ENCODE peak calls at places on chromosome 15, in four cellular contexts. One of them, this sample, is unnamed.

GRCh38 chr15:60324706-60325438 is 72.9 kb downstream of the ANXA2 start:
- DNase-seq in A549: no peak
- DNase-seq in IMR-90: no peak
- DNase-seq in CD4-positive, alpha-beta memory T cell: no peak
- DNase-seq in this sample: no peak

GRCh38 chr15:70869346-70869745 is 15.4 kb upstream of the LARP6 start:
- DNase-seq in CD4-positive, alpha-beta memory T cell: no peak
- DNase-seq in IMR-90: no peak
- DNase-seq in A549: no peak
- DNase-seq in this sample: no peak

GRCh38 chr15:73323956-73324355 is 44.8 kb downstream of the HCN4 start:
- DNase-seq in A549: no peak
- DNase-seq in IMR-90: no peak
- DNase-seq in CD4-positive, alpha-beta memory T cell: no peak
- DNase-seq in this sample: no peak

GRCh38 chr15:52803543-52804306 is 13.6 kb upstream of the ONECUT1 start:
- DNase-seq in CD4-positive, alpha-beta memory T cell: no peak
- DNase-seq in IMR-90: no peak
- DNase-seq in A549: no peak
- DNase-seq in this sample: no peak

GRCh38 chr15:58748040-58748786 is 1.3 kb downstream of the ADAM10 start:
- DNase-seq in IMR-90: no peak
- DNase-seq in CD4-positive, alpha-beta memory T cell: peak; percentile 46
- DNase-seq in A549: no peak
- DNase-seq in this sample: no peak

GRCh38 chr15:78065284-78065872 is 12.1 kb downstream of the TBC1D2B start:
- DNase-seq in IMR-90: peak; percentile 99
- DNase-seq in A549: no peak
- DNase-seq in CD4-positive, alpha-beta memory T cell: peak; percentile 24
- DNase-seq in this sample: peak; percentile 98

GRCh38 chr15:27232876-27233275 is 261.9 kb downstream of the GABRG3 start:
- DNase-seq in CD4-positive, alpha-beta memory T cell: no peak
- DNase-seq in A549: no peak
- DNase-seq in IMR-90: no peak
- DNase-seq in this sample: no peak

GRCh38 chr15:83107841-83108181 is 366 bp downstream of the TM6SF1 start:
- DNase-seq in A549: no peak
- DNase-seq in IMR-90: no peak
- DNase-seq in CD4-positive, alpha-beta memory T cell: no peak
- DNase-seq in this sample: no peak

GRCh38 chr15:59191855-59192237 is 14.8 kb upstream of the LDHAL6B start:
- DNase-seq in CD4-positive, alpha-beta memory T cell: no peak
- DNase-seq in IMR-90: peak; percentile 96
- DNase-seq in A549: peak; percentile 80
- DNase-seq in this sample: peak; percentile 95

GRCh38 chr15:57920916-57921315 is 144.6 kb downstream of the ALDH1A2 start:
- DNase-seq in A549: no peak
- DNase-seq in CD4-positive, alpha-beta memory T cell: no peak
- DNase-seq in IMR-90: no peak
- DNase-seq in this sample: peak; percentile 22

GRCh38 chr15:79418693-79419279 is 13.3 kb upstream of the MINAR1 start:
- DNase-seq in CD4-positive, alpha-beta memory T cell: no peak
- DNase-seq in A549: no peak
- DNase-seq in IMR-90: no peak
- DNase-seq in this sample: no peak

GRCh38 chr15:34721802-34722795 is 32.7 kb downstream of the GJD2 start:
- DNase-seq in A549: peak; percentile 14
- DNase-seq in CD4-positive, alpha-beta memory T cell: no peak
- DNase-seq in IMR-90: peak; percentile 40
- DNase-seq in this sample: peak; percentile 49

GRCh38 chr15:48795901-48796300 is 15.0 kb downstream of the CEP152 start:
- DNase-seq in IMR-90: no peak
- DNase-seq in A549: no peak
- DNase-seq in CD4-positive, alpha-beta memory T cell: no peak
- DNase-seq in this sample: no peak

GRCh38 chr15:48796930-48797329 is 13.9 kb downstream of the CEP152 start:
- DNase-seq in CD4-positive, alpha-beta memory T cell: no peak
- DNase-seq in IMR-90: peak; percentile 90
- DNase-seq in A549: no peak
- DNase-seq in this sample: peak; percentile 40

GRCh38 chr15:48798319-48798718 is 12.6 kb downstream of the CEP152 start:
- DNase-seq in IMR-90: no peak
- DNase-seq in CD4-positive, alpha-beta memory T cell: no peak
- DNase-seq in A549: no peak
- DNase-seq in this sample: no peak

GRCh38 chr15:48796521-48796920 is 14.3 kb downstream of the CEP152 start:
- DNase-seq in CD4-positive, alpha-beta memory T cell: no peak
- DNase-seq in A549: no peak
- DNase-seq in IMR-90: no peak
- DNase-seq in this sample: no peak

DNA sequence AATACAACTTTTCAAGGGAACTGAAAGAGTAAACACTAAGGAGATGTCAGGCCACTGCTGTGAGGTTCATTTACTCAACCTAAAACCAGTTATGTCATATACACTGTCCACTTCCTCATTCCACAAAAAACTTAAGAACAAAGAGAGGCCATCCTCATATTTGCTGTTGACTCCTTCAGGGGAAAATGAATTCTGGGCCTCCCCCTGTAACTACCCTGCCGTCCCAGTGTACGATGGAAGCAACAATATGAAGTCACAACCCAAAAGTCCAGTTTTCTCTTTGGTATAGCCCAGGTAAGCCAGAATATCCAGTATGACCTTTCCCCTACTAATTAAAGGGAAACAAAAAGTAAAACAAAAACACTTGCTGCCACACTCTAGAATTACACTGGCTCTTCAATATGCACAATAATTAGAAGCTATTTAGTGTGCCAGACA is 16.2 kb downstream of the CEP152 start:
- DNase-seq in IMR-90: peak; percentile 17
- DNase-seq in A549: no peak
- DNase-seq in CD4-positive, alpha-beta memory T cell: no peak
- DNase-seq in this sample: no peak
- H3K4me3 ChIP-seq in IMR-90: no peak overlapping the region
- H3K4me3 ChIP-seq in A549: no peak overlapping the region
- H3K4me3 ChIP-seq in CD4-positive, alpha-beta memory T cell: no peak overlapping the region
- H3K4me3 ChIP-seq in this sample: no peak overlapping the region

GRCh38 chr15:67070150-67070549 is 4.7 kb downstream of the SMAD3 start:
- DNase-seq in CD4-positive, alpha-beta memory T cell: no peak
- DNase-seq in IMR-90: peak; percentile 45
- DNase-seq in A549: no peak
- DNase-seq in this sample: no peak
- H3K4me3 ChIP-seq in CD4-positive, alpha-beta memory T cell: no peak overlapping the region
- H3K4me3 ChIP-seq in IMR-90: peak overlapping the region; percentile 3
- H3K4me3 ChIP-seq in A549: peak overlapping the region; percentile 95
- H3K4me3 ChIP-seq in this sample: peak overlapping the region; percentile 15

GRCh38 chr15:40067921-40068624 is 29.1 kb upstream of the SRP14 start:
- DNase-seq in CD4-positive, alpha-beta memory T cell: no peak
- DNase-seq in A549: no peak
- DNase-seq in IMR-90: no peak
- DNase-seq in this sample: no peak
- H3K4me3 ChIP-seq in CD4-positive, alpha-beta memory T cell: no peak overlapping the region
- H3K4me3 ChIP-seq in A549: no peak overlapping the region
- H3K4me3 ChIP-seq in IMR-90: no peak overlapping the region
- H3K4me3 ChIP-seq in this sample: no peak overlapping the region

GRCh38 chr15:75197062-75197630 is 4.5 kb upstream of the C15orf39 start:
- DNase-seq in A549: no peak
- DNase-seq in IMR-90: no peak
- DNase-seq in CD4-positive, alpha-beta memory T cell: no peak
- DNase-seq in this sample: no peak

GRCh38 chr15:75194397-75194796 is 7.3 kb upstream of the C15orf39 start:
- DNase-seq in A549: no peak
- DNase-seq in CD4-positive, alpha-beta memory T cell: no peak
- DNase-seq in IMR-90: no peak
- DNase-seq in this sample: no peak

GRCh38 chr15:75193976-75194375 is 7.7 kb upstream of the C15orf39 start:
- DNase-seq in CD4-positive, alpha-beta memory T cell: no peak
- DNase-seq in A549: no peak
- DNase-seq in IMR-90: no peak
- DNase-seq in this sample: no peak

GRCh38 chr15:75195766-75196241 is 5.9 kb upstream of the C15orf39 start:
- DNase-seq in CD4-positive, alpha-beta memory T cell: no peak
- DNase-seq in IMR-90: no peak
- DNase-seq in A549: no peak
- DNase-seq in this sample: no peak

GRCh38 chr15:75195122-75195765 is 6.4 kb upstream of the C15orf39 start:
- DNase-seq in CD4-positive, alpha-beta memory T cell: no peak
- DNase-seq in A549: no peak
- DNase-seq in IMR-90: no peak
- DNase-seq in this sample: no peak
- H3K4me3 ChIP-seq in CD4-positive, alpha-beta memory T cell: no peak overlapping the region
- H3K4me3 ChIP-seq in A549: no peak overlapping the region
- H3K4me3 ChIP-seq in IMR-90: no peak overlapping the region
- H3K4me3 ChIP-seq in this sample: no peak overlapping the region

DNA sequence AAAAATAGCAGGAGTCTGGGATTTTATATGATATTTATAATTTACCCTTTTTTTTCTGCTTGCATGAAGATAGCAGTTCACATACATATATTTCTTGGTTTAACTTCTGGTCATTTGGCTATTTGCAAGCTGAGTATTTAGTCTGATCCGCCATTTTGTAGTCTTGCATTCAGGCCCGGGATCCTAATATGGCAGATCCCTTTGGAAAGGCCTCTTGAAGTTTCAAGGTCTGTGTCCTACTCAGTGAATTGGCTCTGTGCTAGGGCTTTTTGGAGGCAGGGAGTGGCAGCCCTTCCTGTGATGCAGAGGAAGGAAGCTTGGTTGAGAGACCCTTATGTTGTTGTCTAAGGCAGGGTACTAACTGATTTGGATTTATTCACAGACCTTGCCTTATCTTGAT is 2.9 kb downstream of the SNRPN start:
- DNase-seq in IMR-90: no peak
- DNase-seq in CD4-positive, alpha-beta memory T cell: no peak
- DNase-seq in A549: no peak
- DNase-seq in this sample: no peak
- H3K4me3 ChIP-seq in IMR-90: peak overlapping the region; percentile 9
- H3K4me3 ChIP-seq in CD4-positive, alpha-beta memory T cell: no peak overlapping the region
- H3K4me3 ChIP-seq in A549: no peak overlapping the region
- H3K4me3 ChIP-seq in this sample: no peak overlapping the region

DNA sequence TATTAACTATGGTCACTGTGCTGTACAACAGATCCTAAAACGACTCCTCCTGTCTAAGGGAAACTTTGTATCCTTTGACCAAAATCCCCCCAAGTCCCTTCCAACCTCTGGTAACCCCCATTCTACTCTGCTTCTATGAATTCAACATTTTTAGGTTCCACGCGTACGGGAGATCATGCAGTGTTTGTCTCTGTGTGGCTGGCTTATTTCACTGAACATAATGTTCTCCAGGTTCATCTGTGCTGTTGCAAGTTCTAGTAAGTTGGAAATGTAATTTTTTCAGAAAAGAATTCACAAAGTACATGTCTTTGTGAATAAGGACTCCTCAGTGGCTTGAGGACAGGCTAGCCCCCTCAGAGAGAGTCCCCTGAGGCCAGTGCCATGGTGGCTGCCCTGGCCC is 66.1 kb downstream of the ATP10A start:
- DNase-seq in A549: no peak
- DNase-seq in CD4-positive, alpha-beta memory T cell: no peak
- DNase-seq in IMR-90: no peak
- DNase-seq in this sample: peak; percentile 28
- H3K4me3 ChIP-seq in A549: no peak overlapping the region
- H3K4me3 ChIP-seq in CD4-positive, alpha-beta memory T cell: no peak overlapping the region
- H3K4me3 ChIP-seq in IMR-90: no peak overlapping the region
- H3K4me3 ChIP-seq in this sample: no peak overlapping the region

GRCh38 chr15:85609492-85609891 is 185.2 kb downstream of the KLHL25 start:
- DNase-seq in CD4-positive, alpha-beta memory T cell: no peak
- DNase-seq in A549: no peak
- DNase-seq in IMR-90: no peak
- DNase-seq in this sample: no peak

GRCh38 chr15:85604194-85604593 is 190.5 kb downstream of the KLHL25 start:
- DNase-seq in A549: no peak
- DNase-seq in IMR-90: no peak
- DNase-seq in CD4-positive, alpha-beta memory T cell: no peak
- DNase-seq in this sample: no peak

GRCh38 chr15:85606721-85607120 is 188.0 kb downstream of the KLHL25 start:
- DNase-seq in A549: no peak
- DNase-seq in CD4-positive, alpha-beta memory T cell: no peak
- DNase-seq in IMR-90: no peak
- DNase-seq in this sample: no peak

GRCh38 chr15:85607842-85608241 is 186.9 kb downstream of the KLHL25 start:
- DNase-seq in A549: no peak
- DNase-seq in CD4-positive, alpha-beta memory T cell: no peak
- DNase-seq in IMR-90: peak; percentile 93
- DNase-seq in this sample: peak; percentile 79

GRCh38 chr15:85607141-85607806 is 187.5 kb downstream of the KLHL25 start:
- DNase-seq in A549: no peak
- DNase-seq in CD4-positive, alpha-beta memory T cell: no peak
- DNase-seq in IMR-90: peak; percentile 68
- DNase-seq in this sample: no peak
- H3K4me3 ChIP-seq in A549: no peak overlapping the region
- H3K4me3 ChIP-seq in CD4-positive, alpha-beta memory T cell: no peak overlapping the region
- H3K4me3 ChIP-seq in IMR-90: no peak overlapping the region
- H3K4me3 ChIP-seq in this sample: no peak overlapping the region